ENCODE peak calls at places on chromosomes 5 and 9, in seven cellular contexts. One of them, this sample, is unnamed.

GRCh38 chr5:136769093-136769492 is 403.7 kb upstream of the TRPC7 start:
- DNase-seq in HL-60: no peak
- DNase-seq in GM23338: no peak
- DNase-seq in A549: no peak
- DNase-seq in HepG2: no peak
- DNase-seq in HCT116: no peak
- DNase-seq in K562: no peak
- DNase-seq in this sample: no peak

GRCh38 chr5:106397700-106398099 is 1273.0 kb downstream of the EFNA5 start:
- DNase-seq in GM23338: no peak
- DNase-seq in K562: no peak
- DNase-seq in A549: peak
- DNase-seq in HL-60: no peak
- DNase-seq in HepG2: no peak
- DNase-seq in HCT116: peak
- DNase-seq in this sample: peak

GRCh38 chr5:40754381-40755092 is 1.2 kb downstream of the TTC33 start:
- DNase-seq in HCT116: no peak
- DNase-seq in A549: no peak
- DNase-seq in K562: peak
- DNase-seq in HepG2: no peak
- DNase-seq in GM23338: no peak
- DNase-seq in HL-60: no peak
- DNase-seq in this sample: no peak

GRCh38 chr9:131238402-131239021 is 37.8 kb downstream of the FAM78A start:
- DNase-seq in GM23338: no peak
- DNase-seq in K562: no peak
- DNase-seq in HL-60: no peak
- DNase-seq in HCT116: no peak
- DNase-seq in A549: no peak
- DNase-seq in HepG2: no peak
- DNase-seq in this sample: no peak

GRCh38 chr9:20512106-20512505 is 110.2 kb downstream of the MLLT3 start:
- DNase-seq in HCT116: no peak
- DNase-seq in K562: no peak
- DNase-seq in A549: peak
- DNase-seq in HL-60: no peak
- DNase-seq in GM23338: no peak
- DNase-seq in HepG2: no peak
- DNase-seq in this sample: no peak

GRCh38 chr5:139652788-139653241 is 4.7 kb downstream of the CXXC5 start:
- DNase-seq in A549: no peak
- DNase-seq in GM23338: no peak
- DNase-seq in HL-60: no peak
- DNase-seq in HepG2: no peak
- DNase-seq in HCT116: no peak
- DNase-seq in K562: no peak
- DNase-seq in this sample: no peak

GRCh38 chr9:115411993-115412452 is 294.1 kb upstream of the TNC start:
- DNase-seq in GM23338: no peak
- DNase-seq in K562: no peak
- DNase-seq in HepG2: no peak
- DNase-seq in HL-60: no peak
- DNase-seq in A549: no peak
- DNase-seq in HCT116: no peak
- DNase-seq in this sample: no peak

GRCh38 chr9:98541684-98542230 is 167.0 kb downstream of the GABBR2 start:
- DNase-seq in HCT116: no peak
- DNase-seq in HepG2: no peak
- DNase-seq in A549: no peak
- DNase-seq in HL-60: no peak
- DNase-seq in K562: no peak
- DNase-seq in GM23338: no peak
- DNase-seq in this sample: no peak

GRCh38 chr5:139925650-139926640 is 117.2 kb downstream of the NRG2 start:
- DNase-seq in HCT116: no peak
- DNase-seq in HL-60: no peak
- DNase-seq in A549: no peak
- DNase-seq in HepG2: no peak
- DNase-seq in K562: no peak
- DNase-seq in GM23338: no peak
- DNase-seq in this sample: no peak

GRCh38 chr5:138662599-138662998 is 87.4 kb upstream of the HSPA9 start:
- DNase-seq in K562: no peak
- DNase-seq in HepG2: no peak
- DNase-seq in A549: no peak
- DNase-seq in GM23338: no peak
- DNase-seq in HL-60: no peak
- DNase-seq in HCT116: no peak
- DNase-seq in this sample: no peak

GRCh38 chr9:77926314-77926959 is 105.2 kb downstream of the GNAQ start:
- DNase-seq in GM23338: no peak
- DNase-seq in K562: no peak
- DNase-seq in HepG2: no peak
- DNase-seq in A549: peak
- DNase-seq in HL-60: no peak
- DNase-seq in HCT116: peak
- DNase-seq in this sample: no peak

GRCh38 chr5:53777864-53778618 is 217.6 kb downstream of the NDUFS4 start:
- DNase-seq in A549: no peak
- DNase-seq in HCT116: no peak
- DNase-seq in GM23338: no peak
- DNase-seq in HepG2: no peak
- DNase-seq in HL-60: no peak
- DNase-seq in K562: no peak
- DNase-seq in this sample: no peak

GRCh38 chr9:110750272-110750671 is 81.7 kb downstream of the MUSK start:
- DNase-seq in GM23338: no peak
- DNase-seq in HCT116: no peak
- DNase-seq in HL-60: no peak
- DNase-seq in HepG2: no peak
- DNase-seq in A549: no peak
- DNase-seq in K562: no peak
- DNase-seq in this sample: no peak

GRCh38 chr5:117110548-117110947 is 535.9 kb upstream of the SEMA6A start:
- DNase-seq in K562: no peak
- DNase-seq in A549: no peak
- DNase-seq in GM23338: no peak
- DNase-seq in HL-60: no peak
- DNase-seq in HCT116: no peak
- DNase-seq in HepG2: no peak
- DNase-seq in this sample: no peak

GRCh38 chr9:89441655-89441970 is 56.3 kb downstream of the SEMA4D start:
- DNase-seq in HepG2: no peak
- DNase-seq in GM23338: no peak
- DNase-seq in K562: no peak
- DNase-seq in A549: no peak
- DNase-seq in HCT116: no peak
- DNase-seq in HL-60: no peak
- DNase-seq in this sample: no peak

GRCh38 chr5:52706775-52707174 is 80.9 kb upstream of the ITGA1 start:
- DNase-seq in GM23338: peak
- DNase-seq in K562: no peak
- DNase-seq in A549: no peak
- DNase-seq in HepG2: no peak
- DNase-seq in HL-60: no peak
- DNase-seq in HCT116: no peak
- DNase-seq in this sample: no peak

GRCh38 chr5:135600971-135601381 is 22.2 kb upstream of the CXCL14 start:
- DNase-seq in HCT116: no peak
- DNase-seq in A549: no peak
- DNase-seq in GM23338: no peak
- DNase-seq in K562: peak
- DNase-seq in HepG2: no peak
- DNase-seq in HL-60: no peak
- DNase-seq in this sample: no peak

GRCh38 chr5:173324115-173325001 is 3.9 kb downstream of the STC2 start:
- DNase-seq in HCT116: no peak
- DNase-seq in HepG2: no peak
- DNase-seq in K562: peak
- DNase-seq in HL-60: no peak
- DNase-seq in A549: no peak
- DNase-seq in GM23338: no peak
- DNase-seq in this sample: no peak

GRCh38 chr5:81233080-81233634 is at the start of gene CKMT2:
- DNase-seq in A549: no peak
- DNase-seq in K562: peak
- DNase-seq in HL-60: no peak
- DNase-seq in HepG2: peak
- DNase-seq in GM23338: peak
- DNase-seq in HCT116: no peak
- DNase-seq in this sample: no peak

GRCh38 chr5:4730279-4730678 is 409.9 kb upstream of the ADAMTS16 start:
- DNase-seq in HCT116: no peak
- DNase-seq in GM23338: no peak
- DNase-seq in A549: no peak
- DNase-seq in HepG2: no peak
- DNase-seq in HL-60: no peak
- DNase-seq in K562: no peak
- DNase-seq in this sample: no peak

GRCh38 chr9:131107760-131108159 is 11.4 kb downstream of the AIF1L start:
- DNase-seq in HepG2: no peak
- DNase-seq in A549: no peak
- DNase-seq in HCT116: no peak
- DNase-seq in GM23338: no peak
- DNase-seq in K562: no peak
- DNase-seq in HL-60: no peak
- DNase-seq in this sample: no peak

GRCh38 chr5:67659288-67659687 is 462.7 kb upstream of the CD180 start:
- DNase-seq in HL-60: no peak
- DNase-seq in K562: no peak
- DNase-seq in A549: no peak
- DNase-seq in HepG2: no peak
- DNase-seq in GM23338: no peak
- DNase-seq in HCT116: no peak
- DNase-seq in this sample: no peak

GRCh38 chr5:53426517-53426839 is 54.0 kb upstream of the FST start:
- DNase-seq in A549: no peak
- DNase-seq in K562: no peak
- DNase-seq in HCT116: no peak
- DNase-seq in GM23338: no peak
- DNase-seq in HepG2: no peak
- DNase-seq in HL-60: no peak
- DNase-seq in this sample: no peak

GRCh38 chr5:53730938-53731337 is 170.5 kb downstream of the NDUFS4 start:
- DNase-seq in GM23338: peak
- DNase-seq in HepG2: no peak
- DNase-seq in HL-60: peak
- DNase-seq in A549: no peak
- DNase-seq in HCT116: no peak
- DNase-seq in K562: no peak
- DNase-seq in this sample: no peak

GRCh38 chr9:117034862-117035261 is 347.8 kb downstream of the TRIM32 start:
- DNase-seq in HCT116: no peak
- DNase-seq in A549: peak
- DNase-seq in K562: no peak
- DNase-seq in HL-60: no peak
- DNase-seq in HepG2: no peak
- DNase-seq in GM23338: peak
- DNase-seq in this sample: no peak

GRCh38 chr5:75089137-75089536 is 36.8 kb upstream of the GCNT4 start:
- DNase-seq in A549: no peak
- DNase-seq in GM23338: no peak
- DNase-seq in HepG2: no peak
- DNase-seq in HL-60: no peak
- DNase-seq in K562: no peak
- DNase-seq in HCT116: no peak
- DNase-seq in this sample: no peak

GRCh38 chr5:75089662-75090061 is 37.3 kb upstream of the GCNT4 start:
- DNase-seq in HL-60: no peak
- DNase-seq in K562: no peak
- DNase-seq in HCT116: no peak
- DNase-seq in HepG2: no peak
- DNase-seq in GM23338: no peak
- DNase-seq in A549: no peak
- DNase-seq in this sample: no peak

DNA sequence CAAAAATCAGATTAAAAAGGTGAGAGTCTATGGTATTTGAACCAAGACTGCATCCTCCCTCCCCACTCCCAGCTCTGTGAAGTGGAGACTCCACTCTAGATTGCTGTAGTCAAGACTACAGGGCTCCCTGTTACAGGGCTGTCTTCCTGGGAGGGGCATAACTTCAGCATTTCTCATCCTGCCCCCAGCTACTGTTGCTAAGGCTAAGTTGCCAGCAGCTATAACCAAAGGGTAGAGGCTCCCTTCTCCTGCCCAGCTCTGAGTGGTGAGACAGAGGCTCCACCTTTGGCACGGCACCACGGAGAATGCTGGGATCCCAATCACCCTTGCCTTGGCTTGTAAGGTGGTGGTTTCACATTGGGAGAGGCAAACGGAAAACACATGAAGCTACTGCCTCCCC is 39.2 kb upstream of the GCNT4 start:
- DNase-seq in HCT116: no peak
- DNase-seq in HL-60: no peak
- DNase-seq in GM23338: no peak
- DNase-seq in A549: no peak
- DNase-seq in HepG2: no peak
- DNase-seq in K562: no peak
- DNase-seq in this sample: no peak
- TF ChIP-seq REST in HCT116: no peak
- TF ChIP-seq REST in HL-60: no peak
- TF ChIP-seq REST in GM23338: no peak
- TF ChIP-seq REST in A549: no peak
- TF ChIP-seq REST in HepG2: no peak
- TF ChIP-seq REST in K562: no peak
- TF ChIP-seq REST in this sample: no peak

GRCh38 chr5:108876451-108876850 is 128.8 kb downstream of the FER start:
- DNase-seq in HCT116: no peak
- DNase-seq in HL-60: no peak
- DNase-seq in K562: no peak
- DNase-seq in A549: no peak
- DNase-seq in GM23338: no peak
- DNase-seq in HepG2: no peak
- DNase-seq in this sample: no peak
- TF ChIP-seq REST in HCT116: no peak
- TF ChIP-seq REST in HL-60: no peak
- TF ChIP-seq REST in K562: no peak
- TF ChIP-seq REST in A549: no peak
- TF ChIP-seq REST in GM23338: no peak
- TF ChIP-seq REST in HepG2: no peak
- TF ChIP-seq REST in this sample: no peak

GRCh38 chr9:123724211-123724831 is 205.6 kb downstream of the DENND1A start:
- DNase-seq in HCT116: no peak
- DNase-seq in HL-60: peak
- DNase-seq in HepG2: no peak
- DNase-seq in A549: peak
- DNase-seq in K562: no peak
- DNase-seq in GM23338: peak
- DNase-seq in this sample: no peak
- TF ChIP-seq REST in HCT116: no peak
- TF ChIP-seq REST in HL-60: no peak
- TF ChIP-seq REST in HepG2: no peak
- TF ChIP-seq REST in A549: no peak
- TF ChIP-seq REST in K562: no peak
- TF ChIP-seq REST in GM23338: no peak
- TF ChIP-seq REST in this sample: no peak

DNA sequence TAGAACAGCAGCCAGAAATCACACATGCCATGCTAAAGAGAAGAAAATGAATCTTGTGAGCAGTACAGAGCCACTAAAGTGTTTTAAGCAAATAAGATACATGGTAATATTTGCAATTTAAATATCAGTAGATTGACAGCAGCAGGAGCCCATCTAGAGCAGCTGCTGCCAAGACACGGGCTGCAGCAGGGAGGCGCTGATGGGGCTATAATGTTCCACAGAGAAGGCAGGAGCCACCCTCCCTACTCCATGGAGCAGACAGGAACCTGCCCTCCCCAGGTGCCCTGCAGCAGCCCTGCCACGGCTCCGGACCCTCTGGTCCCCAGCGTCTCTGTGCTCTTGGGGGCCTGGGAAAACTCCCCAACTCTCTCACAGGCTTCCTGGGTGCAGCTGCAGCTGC is 224.1 kb upstream of the ISL1 start:
- DNase-seq in HL-60: no peak
- DNase-seq in A549: no peak
- DNase-seq in GM23338: peak
- DNase-seq in HCT116: no peak
- DNase-seq in K562: no peak
- DNase-seq in HepG2: no peak
- DNase-seq in this sample: no peak
- TF ChIP-seq REST in HL-60: no peak
- TF ChIP-seq REST in A549: no peak
- TF ChIP-seq REST in GM23338: no peak
- TF ChIP-seq REST in HCT116: no peak
- TF ChIP-seq REST in K562: no peak
- TF ChIP-seq REST in HepG2: no peak
- TF ChIP-seq REST in this sample: no peak